ENCODE peak calls at places on chromosomes 4 and X, in eight cellular contexts. X is brain microvascular endothelial cell, U is PC-3, H is dorsolateral prefrontal cortex, P is lung, V is IMR-90, T is heart right ventricle, B is cardiac muscle cell. N is an unnamed sample.

GRCh38 chr4:17068885-17069284 is 170.4 kb upstream of the LDB2 start:
- DNase-seq in X (no peak), U (no peak), H (no peak), P (no peak), V (no peak), T (no peak), B (no peak), N (peak; percentile 57)

GRCh38 chrX:23666282-23666681 is 1.0 kb upstream of the PRDX4 start:
- DNase-seq in X (no peak), U (no peak), H (no peak), P (no peak), V (no peak), T (no peak), B (no peak), N (no peak)

GRCh38 chr4:119300388-119301131 is 21.4 kb downstream of the FABP2 start:
- DNase-seq in X (peak; percentile 90), U (peak; percentile 93), H (peak; percentile 72), P (peak; percentile 96), V (peak; percentile 89), T (peak; percentile 92), B (peak; percentile 95), N (peak; percentile 93)

GRCh38 chrX:96372313-96373046 is 312.2 kb upstream of the DIAPH2 start:
- DNase-seq in X (peak; percentile 22), U (peak; percentile 75), H (no peak), P (no peak), V (peak; percentile 70), T (no peak), B (peak; percentile 70), N (peak; percentile 34)

GRCh38 chr4:139176299-139177048 is 544 bp downstream of the ELF2 start:
- DNase-seq in X (peak; percentile 40), U (peak; percentile 68), H (peak; percentile 68), P (peak; percentile 82), V (peak; percentile 79), T (peak; percentile 91), B (peak; percentile 86), N (peak; percentile 70)

GRCh38 chr4:145154573-145154972 is 25.8 kb downstream of the OTUD4 start:
- DNase-seq in X (peak; percentile 38), U (peak; percentile 47), H (no peak), P (no peak), V (peak; percentile 35), T (peak; percentile 23), B (peak; percentile 24), N (no peak)

GRCh38 chr4:73816814-73817213 is 19.7 kb upstream of the CXCL6 start:
- DNase-seq in X (peak; percentile 79), U (peak; percentile 89), H (no peak), P (no peak), V (peak; percentile 89), T (peak; percentile 39), B (no peak), N (peak; percentile 88)

GRCh38 chr4:77201857-77202256 is 44.9 kb downstream of the CCNG2 start:
- DNase-seq in X (no peak), U (peak; percentile 88), H (no peak), P (no peak), V (no peak), T (no peak), B (no peak), N (no peak)

GRCh38 chr4:73922766-73923630 is 53.8 kb downstream of the CXCL1 start:
- DNase-seq in X (peak; percentile 37), U (peak; percentile 83), H (no peak), P (no peak), V (peak; percentile 59), T (no peak), B (no peak), N (peak; percentile 72)

GRCh38 chrX:37781808-37782207 is 1.9 kb downstream of the CYBB start:
- DNase-seq in X (no peak), U (no peak), H (no peak), P (no peak), V (no peak), T (no peak), B (no peak), N (no peak)

GRCh38 chrX:15242899-15243555 is 26.9 kb downstream of the ASB9 start:
- DNase-seq in X (peak; percentile 53), U (peak; percentile 76), H (no peak), P (no peak), V (peak; percentile 59), T (peak; percentile 4), B (peak; percentile 28), N (peak; percentile 61)

GRCh38 chrX:69082055-69082752 is 83.0 kb downstream of the PJA1 start:
- DNase-seq in X (no peak), U (no peak), H (peak; percentile 0), P (no peak), V (no peak), T (no peak), B (no peak), N (no peak)

GRCh38 chr4:168059251-168059650 is 33.1 kb upstream of the ANXA10 start:
- DNase-seq in X (no peak), U (peak; percentile 66), H (no peak), P (no peak), V (peak; percentile 72), T (no peak), B (no peak), N (peak; percentile 30)

GRCh38 chr4:24013666-24014422 is 124.0 kb upstream of the PPARGC1A start:
- DNase-seq in X (no peak), U (no peak), H (no peak), P (no peak), V (no peak), T (no peak), B (no peak), N (no peak)

GRCh38 chrX:15430584-15430983 is 46.4 kb upstream of the VEGFD start:
- DNase-seq in X (no peak), U (no peak), H (no peak), P (no peak), V (no peak), T (no peak), B (no peak), N (peak; percentile 61)

GRCh38 chr4:61200991-61201526 is 933 bp downstream of the ADGRL3 start:
- DNase-seq in X (peak; percentile 45), U (peak; percentile 14), H (no peak), P (no peak), V (no peak), T (no peak), B (peak; percentile 66), N (no peak)
- H3K4me3 ChIP-seq in X (peak overlapping the region; percentile 66), U (peak overlapping the region; percentile 65), H (peak overlapping the region; percentile 81), P (peak overlapping the region; percentile 16), V (peak overlapping the region; percentile 62), T (peak overlapping the region; percentile 66), B (peak overlapping the region; percentile 59), N (peak overlapping the region; percentile 40)

GRCh38 chr4:1090465-1091440 is 22.6 kb downstream of the RNF212 start:
- DNase-seq in X (no peak), U (no peak), H (no peak), P (no peak), V (no peak), T (no peak), B (no peak), N (no peak)

GRCh38 chr4:1092983-1093361 is 20.4 kb downstream of the RNF212 start:
- DNase-seq in X (no peak), U (no peak), H (no peak), P (no peak), V (no peak), T (no peak), B (no peak), N (no peak)

GRCh38 chr4:1091561-1091995 is 21.8 kb downstream of the RNF212 start:
- DNase-seq in X (no peak), U (no peak), H (no peak), P (no peak), V (no peak), T (no peak), B (no peak), N (no peak)

GRCh38 chr4:1093391-1094335 is 19.7 kb downstream of the RNF212 start:
- DNase-seq in X (no peak), U (no peak), H (no peak), P (no peak), V (no peak), T (no peak), B (no peak), N (no peak)

GRCh38 chr4:1092026-1092982 is 21.1 kb downstream of the RNF212 start:
- DNase-seq in X (no peak), U (no peak), H (no peak), P (no peak), V (no peak), T (no peak), B (no peak), N (no peak)
- TF ChIP-seq CTCF in X (peak; percentile 12), U (no peak), H (no peak), P (no peak), V (no peak), T (no peak), B (peak; percentile 15), N (no peak)

GRCh38 chrX:130485870-130486269 is 84.1 kb downstream of the RBMX2 start:
- DNase-seq in X (no peak), U (no peak), H (no peak), P (no peak), V (no peak), T (no peak), B (no peak), N (no peak)

GRCh38 chrX:130482871-130483270 is 81.1 kb downstream of the RBMX2 start:
- DNase-seq in X (no peak), U (no peak), H (no peak), P (no peak), V (no peak), T (no peak), B (no peak), N (no peak)
- H3K4me3 ChIP-seq in X (no peak overlapping the region), U (no peak overlapping the region), H (no peak overlapping the region), P (no peak overlapping the region), V (no peak overlapping the region), T (no peak overlapping the region), B (no peak overlapping the region), N (no peak overlapping the region)

DNA sequence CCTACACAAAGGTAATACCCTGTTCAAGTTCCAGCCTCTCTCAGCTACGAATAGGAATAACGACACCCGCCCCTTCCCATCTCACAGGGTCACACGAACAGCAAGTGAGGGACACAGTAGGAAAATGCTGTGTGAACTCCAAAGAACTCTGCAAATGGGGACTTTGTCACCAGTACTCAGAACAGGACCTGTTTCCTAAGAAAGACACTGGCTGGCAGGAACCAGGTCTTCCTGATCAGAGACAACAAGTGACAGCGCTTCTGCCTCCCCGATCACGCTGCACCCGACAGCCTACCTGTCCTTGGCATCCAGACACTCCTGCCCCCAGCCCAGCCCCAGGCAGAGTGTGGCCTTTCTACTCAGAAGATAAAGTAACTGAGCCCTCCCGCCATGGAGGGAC is 14.2 kb downstream of the DCTD start:
- DNase-seq in X (no peak), U (no peak), H (no peak), P (no peak), V (no peak), T (no peak), B (no peak), N (no peak)
- TF ChIP-seq CTCF in X (no peak), U (no peak), H (no peak), P (no peak), V (no peak), T (no peak), B (no peak), N (no peak)